ENCODE peak calls at places on chromosomes 1 and 21, in seven cellular contexts. K is GM23248, H is hepatocyte, S is GM23338, B is HCT116, E is neural progenitor cell, O is PC-3. U is an unnamed sample. For H3K4me1, the result is how much of the 10 kb centered on the place peaks cover.

GRCh38 chr1:100861379-100861778 is 33.3 kb downstream of the EXTL2 start:
- DNase-seq in H (no peak), B (no peak), E (no peak), S (no peak), O (no peak), K (peak), U (no peak)

GRCh38 chr1:165943198-165943597 is 115.8 kb downstream of the UCK2 start:
- DNase-seq in B (peak), H (no peak), K (peak), S (peak), O (peak), E (no peak), U (no peak)

GRCh38 chr1:212613440-212614335 is 5.1 kb downstream of the ATF3 start:
- DNase-seq in B (no peak), O (peak), H (no peak), K (peak), E (no peak), S (no peak), U (no peak)

GRCh38 chr21:15000076-15000475 is 64.7 kb downstream of the NRIP1 start:
- DNase-seq in B (no peak), O (peak), S (no peak), E (no peak), K (peak), H (no peak), U (no peak)

GRCh38 chr1:28512058-28512611 is 6.3 kb downstream of the RCC1 start:
- DNase-seq in B (no peak), E (no peak), H (no peak), O (no peak), K (peak), S (no peak), U (no peak)

GRCh38 chr1:44043176-44044070 is 12.2 kb upstream of the SLC6A9 start:
- DNase-seq in E (peak), H (no peak), B (no peak), O (peak), S (no peak), K (no peak), U (no peak)

GRCh38 chr1:11496551-11497080 is 17.7 kb downstream of the DISP3 start:
- DNase-seq in K (no peak), S (no peak), O (no peak), H (no peak), E (no peak), B (no peak), U (no peak)

GRCh38 chr1:73832276-73832825 is 365.6 kb downstream of the LRRIQ3 start:
- DNase-seq in O (no peak), S (no peak), E (no peak), K (no peak), H (no peak), B (no peak), U (no peak)

GRCh38 chr1:41504126-41505035 is 19.9 kb upstream of the EDN2 start:
- DNase-seq in E (no peak), O (peak), B (peak), S (no peak), H (peak), K (peak), U (peak)

GRCh38 chr1:107637101-107637500 is 327.9 kb downstream of the VAV3 start:
- DNase-seq in K (no peak), O (no peak), S (no peak), E (no peak), B (no peak), H (no peak), U (no peak)

GRCh38 chr1:237756304-237756967 is 134.3 kb downstream of the ZP4 start:
- DNase-seq in B (no peak), S (no peak), H (peak), O (no peak), K (no peak), E (no peak), U (no peak)

GRCh38 chr21:26982767-26983166 is 15.9 kb upstream of the ADAMTS5 start:
- DNase-seq in E (no peak), H (no peak), O (peak), B (no peak), K (peak), S (peak), U (no peak)

GRCh38 chr21:27885296-27885711 is 918.4 kb upstream of the ADAMTS5 start:
- DNase-seq in S (no peak), E (no peak), K (no peak), B (no peak), O (no peak), H (no peak), U (no peak)

GRCh38 chr1:234533034-234533571 is 54.1 kb upstream of the TARBP1 start:
- DNase-seq in H (peak), S (no peak), E (no peak), B (no peak), O (peak), K (peak), U (no peak)

GRCh38 chr1:32142446-32143301 is 34.8 kb downstream of the KPNA6 start:
- DNase-seq in B (no peak), E (no peak), O (peak), H (peak), K (peak), S (peak), U (no peak)

GRCh38 chr1:94746635-94747525 is 73.3 kb upstream of the SLC44A3 start:
- DNase-seq in H (no peak), O (no peak), E (peak), S (no peak), B (no peak), K (no peak), U (no peak)

GRCh38 chr1:187476671-187477070 is 647.9 kb downstream of the PLA2G4A start:
- DNase-seq in H (no peak), E (peak), K (peak), O (peak), S (peak), B (no peak), U (no peak)

GRCh38 chr1:219329606-219330005 is 155.9 kb downstream of the LYPLAL1 start:
- DNase-seq in K (peak), O (peak), S (no peak), H (no peak), B (no peak), E (no peak), U (no peak)

GRCh38 chr1:234782821-234783220 is 172.8 kb upstream of the IRF2BP2 start:
- DNase-seq in S (peak), E (peak), H (no peak), K (no peak), O (peak), B (no peak), U (no peak)

GRCh38 chr1:167292216-167292615 is 71.5 kb downstream of the POU2F1 start:
- DNase-seq in K (no peak), S (no peak), B (no peak), E (no peak), O (no peak), H (no peak), U (no peak)

GRCh38 chr1:40394456-40395172 is 21.1 kb downstream of the SMAP2 start:
- DNase-seq in K (peak), B (no peak), O (no peak), H (no peak), E (no peak), S (no peak), U (no peak)

GRCh38 chr1:70134148-70134547 is 71.2 kb downstream of the LRRC40 start:
- DNase-seq in O (peak), S (peak), B (no peak), K (peak), H (no peak), E (peak), U (no peak)

GRCh38 chr1:245153081-245153644 is 1.6 kb upstream of the KIF26B start:
- DNase-seq in O (peak), H (peak), E (peak), B (peak), S (peak), K (peak), U (peak)

GRCh38 chr1:70767377-70767776 is 280.2 kb downstream of the PTGER3 start:
- DNase-seq in E (no peak), H (no peak), S (no peak), O (no peak), B (no peak), K (peak), U (no peak)

GRCh38 chr1:107413951-107414350 is 273.1 kb downstream of the NTNG1 start:
- DNase-seq in B (no peak), H (no peak), E (no peak), K (peak), O (peak), S (no peak), U (no peak)

GRCh38 chr1:207817778-207818751 is 66.2 kb downstream of the CD46 start:
- DNase-seq in O (no peak), E (no peak), K (no peak), S (no peak), H (no peak), B (no peak), U (no peak)

GRCh38 chr1:213669964-213670691 is 317.6 kb upstream of the PROX1 start:
- DNase-seq in B (no peak), S (peak), H (no peak), K (no peak), O (no peak), E (no peak), U (peak)

GRCh38 chr1:4695241-4695640 is 40.8 kb downstream of the AJAP1 start:
- DNase-seq in O (no peak), E (no peak), B (no peak), H (no peak), K (no peak), S (no peak), U (no peak)

GRCh38 chr1:212612251-212612961 is 3.8 kb downstream of the ATF3 start:
- DNase-seq in H (no peak), K (peak), E (no peak), S (no peak), B (no peak), O (no peak), U (no peak)

GRCh38 chr1:110319332-110320167 is 19.6 kb upstream of the RBM15 start:
- DNase-seq in H (no peak), K (no peak), E (no peak), O (no peak), B (no peak), S (no peak), U (no peak)

GRCh38 chr1:9129391-9130041 is 614 bp upstream of the GPR157 start:
- DNase-seq in H (peak), K (peak), S (peak), E (peak), O (peak), B (peak), U (peak)

GRCh38 chr1:191671236-191671635 is 487.0 kb upstream of the RGS18 start:
- DNase-seq in S (no peak), B (no peak), K (no peak), O (peak), H (no peak), E (no peak), U (no peak)

GRCh38 chr1:22868331-22868730 is 104.3 kb downstream of the LACTBL1 start:
- DNase-seq in S (no peak), O (peak), H (no peak), B (no peak), K (peak), E (no peak), U (no peak)

GRCh38 chr1:211829343-211830054 is 1.1 kb downstream of the LPGAT1 start:
- DNase-seq in H (peak), B (no peak), S (peak), E (peak), O (no peak), K (peak), U (no peak)

GRCh38 chr1:25447547-25447946 is 16.9 kb downstream of the MACO1 start:
- DNase-seq in K (no peak), E (no peak), S (no peak), B (no peak), H (no peak), O (no peak), U (no peak)

GRCh38 chr1:84936116-84936810 is 43.3 kb upstream of the LPAR3 start:
- DNase-seq in S (peak), H (peak), E (peak), K (peak), B (peak), O (peak), U (peak)

GRCh38 chr1:150420560-150421265 is 56.8 kb downstream of the RPRD2 start:
- DNase-seq in K (peak), O (peak), B (no peak), S (no peak), E (no peak), H (no peak), U (no peak)

GRCh38 chr1:224544276-224544675 is 71.8 kb upstream of the CNIH3 start:
- DNase-seq in S (no peak), E (no peak), B (no peak), H (no peak), K (peak), O (no peak), U (no peak)
- TF ChIP-seq EZH2phosphoT487 in S (no peak), E (no peak), B (no peak), H (no peak), K (no peak), O (no peak), U (no peak)

GRCh38 chr1:153799016-153799415 is 23.8 kb downstream of the SLC27A3 start:
- DNase-seq in K (no peak), B (no peak), S (no peak), O (no peak), E (no peak), H (no peak), U (no peak)
- H3K4me1 ChIP-seq in K (under half), B (under half), S (under half), O (under half), E (under half), H (under half), U (under half)

GRCh38 chr1:182952677-182953444 is at the start of gene SHCBP1L:
- DNase-seq in H (no peak), B (no peak), O (no peak), S (peak), E (no peak), K (peak), U (no peak)
- TF ChIP-seq EZH2 in H (no peak), B (no peak), O (no peak), S (no peak), E (no peak), K (no peak), U (no peak)

GRCh38 chr1:39048745-39049370 is 22.7 kb downstream of the NDUFS5 start:
- DNase-seq in K (peak), E (no peak), O (no peak), B (no peak), S (no peak), H (no peak), U (no peak)
- TF ChIP-seq EZH2phosphoT487 in K (no peak), E (no peak), O (no peak), B (no peak), S (no peak), H (no peak), U (no peak)

GRCh38 chr1:6985528-6986276 is 200.4 kb downstream of the CAMTA1 start:
- DNase-seq in H (no peak), K (no peak), E (no peak), S (no peak), B (no peak), O (no peak), U (no peak)
- H3K4me1 ChIP-seq in H (under half), K (under half), E (under half), S (under half), B (under half), O (under half), U (under half)

GRCh38 chr1:154500533-154500932 is 1.5 kb upstream of the TDRD10 start:
- DNase-seq in H (no peak), E (no peak), K (no peak), O (no peak), S (no peak), B (no peak), U (no peak)
- TF ChIP-seq EZH2 in H (no peak), E (no peak), K (peak), O (no peak), S (peak), B (no peak), U (no peak)

U was measured in MM.1S.